ENCODE peak calls at places on chromosomes 1 and 21, in ten cellular contexts. O, U, P, W, A, R, C, S, Q and Y are unnamed samples.

GRCh38 chr1:17605582-17606344 is 66.3 kb downstream of the ARHGEF10L start:
- DNase-seq in S (no peak), A (no peak), W (no peak), Q (no peak), C (no peak), O (no peak), U (peak; percentile 76), P (no peak), R (no peak), Y (no peak)

GRCh38 chr21:43961382-43961909 is 50.7 kb upstream of the TRAPPC10 start:
- DNase-seq in A (no peak), P (no peak), O (no peak), S (no peak), C (no peak), R (no peak), Q (no peak), U (no peak), W (peak; percentile 37), Y (no peak)

GRCh38 chr21:29499734-29500343 is 201.1 kb downstream of the BACH1 start:
- DNase-seq in A (peak; percentile 44), Q (peak; percentile 5), U (no peak), P (no peak), W (peak; percentile 8), S (peak; percentile 7), O (no peak), C (peak; percentile 42), R (no peak), Y (peak; percentile 19)

GRCh38 chr1:60903591-60903990 is 178.8 kb upstream of the NFIA start:
- DNase-seq in U (no peak), R (peak; percentile 90), Q (no peak), A (no peak), S (peak; percentile 34), O (no peak), C (no peak), P (no peak), W (no peak), Y (no peak)

GRCh38 chr1:163068716-163069115 is 445 bp upstream of the RGS4 start:
- DNase-seq in R (no peak), Q (no peak), O (no peak), C (no peak), A (no peak), U (no peak), P (no peak), S (no peak), W (no peak), Y (no peak)

GRCh38 chr1:21857142-21857839 is 45.2 kb downstream of the LDLRAD2 start:
- DNase-seq in Q (no peak), U (no peak), P (no peak), S (no peak), W (no peak), R (no peak), O (no peak), C (no peak), A (no peak), Y (no peak)

GRCh38 chr21:31008355-31008754 is 29.9 kb downstream of the KRTAP19-8 start:
- DNase-seq in A (no peak), Q (no peak), R (no peak), P (no peak), S (no peak), O (no peak), W (no peak), C (no peak), U (no peak), Y (no peak)

GRCh38 chr1:26138974-26139558 is 19.8 kb upstream of the FAM110D start:
- DNase-seq in S (no peak), A (no peak), O (no peak), R (no peak), Q (no peak), P (no peak), W (no peak), C (no peak), U (no peak), Y (no peak)

GRCh38 chr1:157580179-157580827 is 17.6 kb downstream of the FCRL4 start:
- DNase-seq in P (no peak), C (peak; percentile 88), W (peak; percentile 33), U (no peak), R (no peak), Q (no peak), A (peak; percentile 73), S (no peak), O (peak; percentile 3), Y (peak; percentile 66)